ENCODE peak calls at places on chromosomes 4 and X, in ten cellular contexts. C, O, Y, J, U, L, K, Q, W and X are unnamed samples.

GRCh38 chr4:4327652-4328121 is 37.6 kb downstream of the ZBTB49 start:
- DNase-seq in C (no peak), O (no peak), Y (no peak), J (peak), U (no peak), L (no peak), K (no peak), Q (no peak), W (no peak), X (peak)

GRCh38 chr4:152138451-152138850 is 377.6 kb upstream of the GATB start:
- DNase-seq in C (no peak), O (no peak), Y (no peak), J (no peak), U (no peak), L (no peak), K (peak), Q (no peak), W (no peak), X (no peak)

GRCh38 chr4:8353158-8353495 is 83.6 kb downstream of the HTRA3 start:
- DNase-seq in C (no peak), O (no peak), Y (no peak), J (no peak), U (no peak), L (no peak), K (no peak), Q (no peak), W (no peak), X (no peak)

GRCh38 chr4:81512945-81513584 is 41.4 kb upstream of the RASGEF1B start:
- DNase-seq in C (no peak), O (no peak), Y (no peak), J (no peak), U (no peak), L (no peak), K (no peak), Q (no peak), W (no peak), X (no peak)

GRCh38 chr4:1766336-1767057 is 26.6 kb upstream of the FGFR3 start:
- DNase-seq in C (no peak), O (no peak), Y (no peak), J (no peak), U (no peak), L (no peak), K (no peak), Q (no peak), W (no peak), X (peak)

GRCh38 chr4:23856630-23857029 is 33.2 kb downstream of the PPARGC1A start:
- DNase-seq in C (no peak), O (no peak), Y (peak), J (no peak), U (no peak), L (no peak), K (no peak), Q (no peak), W (no peak), X (peak)

GRCh38 chr4:96983830-96984229 is 1143.9 kb downstream of the PDHA2 start:
- DNase-seq in C (no peak), O (no peak), Y (no peak), J (no peak), U (no peak), L (no peak), K (no peak), Q (no peak), W (no peak), X (no peak)

GRCh38 chrX:41561045-41561444 is 113.9 kb downstream of the NYX start:
- DNase-seq in C (no peak), O (no peak), Y (no peak), J (peak), U (peak), L (no peak), K (peak), Q (no peak), W (no peak), X (no peak)

GRCh38 chrX:77698242-77698641 is 87.8 kb downstream of the ATRX start:
- DNase-seq in C (no peak), O (no peak), Y (no peak), J (no peak), U (no peak), L (no peak), K (no peak), Q (no peak), W (no peak), X (no peak)

GRCh38 chr4:10157478-10158354 is 41.1 kb upstream of the WDR1 start:
- DNase-seq in C (peak), O (no peak), Y (peak), J (peak), U (peak), L (peak), K (peak), Q (peak), W (peak), X (peak)

GRCh38 chrX:71911023-71911730 is 532 bp downstream of the NHSL2 start:
- DNase-seq in C (peak), O (peak), Y (peak), J (no peak), U (peak), L (no peak), K (peak), Q (peak), W (no peak), X (no peak)

GRCh38 chr4:113809313-113809712 is 47.8 kb upstream of the CAMK2D start:
- DNase-seq in C (no peak), O (no peak), Y (peak), J (no peak), U (no peak), L (no peak), K (no peak), Q (no peak), W (no peak), X (no peak)

GRCh38 chr4:148774134-148774533 is 331.9 kb upstream of the NR3C2 start:
- DNase-seq in C (no peak), O (no peak), Y (no peak), J (no peak), U (no peak), L (no peak), K (no peak), Q (no peak), W (no peak), X (no peak)

GRCh38 chr4:181618896-181619295 is 624.3 kb upstream of the TENM3 start:
- DNase-seq in C (no peak), O (no peak), Y (no peak), J (no peak), U (no peak), L (no peak), K (no peak), Q (no peak), W (no peak), X (no peak)

GRCh38 chr4:71456841-71457240 is 118.0 kb downstream of the SLC4A4 start:
- DNase-seq in C (no peak), O (no peak), Y (no peak), J (peak), U (no peak), L (no peak), K (no peak), Q (no peak), W (no peak), X (peak)

GRCh38 chrX:154696328-154697045 is 43.1 kb upstream of the CTAG2 start:
- DNase-seq in C (no peak), O (no peak), Y (no peak), J (peak), U (no peak), L (no peak), K (no peak), Q (no peak), W (no peak), X (no peak)

GRCh38 chrX:147476008-147476407 is 435.7 kb upstream of the FMR1 start:
- DNase-seq in C (no peak), O (no peak), Y (peak), J (no peak), U (no peak), L (no peak), K (peak), Q (no peak), W (peak), X (peak)

GRCh38 chrX:48945517-48946348 is 11.7 kb downstream of the OTUD5 start:
- DNase-seq in C (peak), O (no peak), Y (peak), J (peak), U (peak), L (peak), K (peak), Q (peak), W (no peak), X (peak)

GRCh38 chr4:88012652-88013051 is 5.2 kb downstream of the PKD2 start:
- DNase-seq in C (no peak), O (no peak), Y (no peak), J (no peak), U (no peak), L (peak), K (no peak), Q (no peak), W (no peak), X (no peak)

GRCh38 chrX:143648705-143649104 is 12.8 kb upstream of the SLITRK4 start:
- DNase-seq in C (no peak), O (no peak), Y (no peak), J (no peak), U (no peak), L (no peak), K (no peak), Q (no peak), W (no peak), X (peak)

GRCh38 chr4:38268108-38268507 is 307.9 kb downstream of the PTTG2 start:
- DNase-seq in C (no peak), O (no peak), Y (no peak), J (no peak), U (no peak), L (no peak), K (no peak), Q (no peak), W (no peak), X (no peak)

GRCh38 chrX:2883770-2884169 is 45.4 kb downstream of the ARSD start:
- DNase-seq in C (no peak), O (no peak), Y (no peak), J (no peak), U (no peak), L (no peak), K (no peak), Q (no peak), W (no peak), X (no peak)

GRCh38 chr4:40669504-40669903 is 39.8 kb upstream of the RBM47 start:
- DNase-seq in C (peak), O (no peak), Y (no peak), J (no peak), U (no peak), L (no peak), K (no peak), Q (no peak), W (no peak), X (no peak)

GRCh38 chr4:1983053-1983845 is 25.5 kb downstream of the NELFA start:
- DNase-seq in C (no peak), O (no peak), Y (no peak), J (no peak), U (no peak), L (no peak), K (no peak), Q (no peak), W (no peak), X (no peak)

GRCh38 chr4:1668488-1668840 is 15.6 kb downstream of the FAM53A start:
- DNase-seq in C (no peak), O (no peak), Y (no peak), J (no peak), U (no peak), L (no peak), K (no peak), Q (no peak), W (no peak), X (no peak)

GRCh38 chrX:48677456-48678030 is 6.1 kb upstream of the WAS start:
- DNase-seq in C (no peak), O (no peak), Y (no peak), J (no peak), U (no peak), L (no peak), K (no peak), Q (no peak), W (no peak), X (no peak)

GRCh38 chrX:130165181-130165702 is 399 bp downstream of the AIFM1 start:
- DNase-seq in C (no peak), O (no peak), Y (no peak), J (peak), U (no peak), L (no peak), K (no peak), Q (no peak), W (no peak), X (no peak)

GRCh38 chr4:174023641-174024040 is 259.8 kb downstream of the FBXO8 start:
- DNase-seq in C (no peak), O (no peak), Y (no peak), J (no peak), U (no peak), L (no peak), K (no peak), Q (no peak), W (no peak), X (no peak)

GRCh38 chrX:72016881-72017783 is 106.5 kb downstream of the NHSL2 start:
- DNase-seq in C (no peak), O (no peak), Y (no peak), J (no peak), U (no peak), L (no peak), K (no peak), Q (no peak), W (no peak), X (no peak)

GRCh38 chrX:43581888-43582539 is 74.1 kb upstream of the MAOA start:
- DNase-seq in C (no peak), O (no peak), Y (no peak), J (no peak), U (no peak), L (no peak), K (no peak), Q (no peak), W (no peak), X (no peak)

GRCh38 chr4:145988628-145989027 is 50.0 kb upstream of the ZNF827 start:
- DNase-seq in C (no peak), O (no peak), Y (no peak), J (no peak), U (no peak), L (no peak), K (no peak), Q (no peak), W (no peak), X (no peak)

GRCh38 chrX:68498044-68498507 is 775 bp upstream of the YIPF6 start:
- DNase-seq in C (no peak), O (no peak), Y (no peak), J (no peak), U (no peak), L (no peak), K (no peak), Q (no peak), W (no peak), X (peak)

GRCh38 chr4:89788243-89789072 is 48.5 kb downstream of the SNCA start:
- DNase-seq in C (no peak), O (no peak), Y (no peak), J (no peak), U (no peak), L (no peak), K (no peak), Q (no peak), W (no peak), X (no peak)

GRCh38 chr4:71304289-71304850 is 34.5 kb upstream of the SLC4A4 start:
- DNase-seq in C (no peak), O (no peak), Y (no peak), J (no peak), U (no peak), L (no peak), K (no peak), Q (no peak), W (peak), X (peak)

GRCh38 chr4:2266181-2266580 is 4.3 kb upstream of the MXD4 start:
- DNase-seq in C (no peak), O (no peak), Y (no peak), J (peak), U (no peak), L (no peak), K (no peak), Q (no peak), W (no peak), X (no peak)

GRCh38 chr4:184428787-184429186 is 45.6 kb downstream of the IRF2 start:
- DNase-seq in C (no peak), O (no peak), Y (no peak), J (no peak), U (no peak), L (no peak), K (no peak), Q (no peak), W (no peak), X (no peak)